ENCODE peak calls at places on chromosome X, in six cellular contexts. T is prostate gland, C is Peyer's patch, L is A549, O is right lobe of liver, Q is ovary. S is an unnamed sample.

GRCh38 chrX:151985531-151985930 is 11.1 kb upstream of the GABRE start:
- DNase-seq in T (no peak), C (no peak), L (no peak), O (no peak), Q (no peak), S (no peak)

GRCh38 chrX:135740683-135741149 is 27.3 kb downstream of the CT45A3 start:
- DNase-seq in T (no peak), C (no peak), L (peak; percentile 44), O (peak; percentile 26), Q (no peak), S (no peak)

GRCh38 chrX:32421266-32421665 is 790.1 kb downstream of the DMD start:
- DNase-seq in T (no peak), C (no peak), L (no peak), O (no peak), Q (no peak), S (no peak)

GRCh38 chrX:149984411-149984810 is 46.1 kb upstream of the EOLA2 start:
- DNase-seq in T (no peak), C (no peak), L (no peak), O (no peak), Q (no peak), S (no peak)

GRCh38 chrX:112947981-112948380 is 107.3 kb upstream of the AMOT start:
- DNase-seq in T (no peak), C (no peak), L (no peak), O (no peak), Q (no peak), S (no peak)

GRCh38 chrX:69109706-69110635 is 55.3 kb downstream of the PJA1 start:
- DNase-seq in T (peak; percentile 46), C (no peak), L (peak; percentile 84), O (no peak), Q (no peak), S (no peak)

GRCh38 chrX:41518127-41518840 is 71.1 kb downstream of the NYX start:
- DNase-seq in T (no peak), C (no peak), L (no peak), O (no peak), Q (no peak), S (no peak)

GRCh38 chrX:151753313-151754041 is 18.9 kb downstream of the CNGA2 start:
- DNase-seq in T (peak; percentile 40), C (no peak), L (peak; percentile 63), O (peak; percentile 71), Q (peak; percentile 52), S (peak; percentile 4)

GRCh38 chrX:135632353-135632752 is 81.1 kb upstream of the CT45A1 start:
- DNase-seq in T (no peak), C (no peak), L (no peak), O (no peak), Q (no peak), S (no peak)

GRCh38 chrX:155880586-155881157 is 473 bp upstream of the VAMP7 start:
- DNase-seq in T (no peak), C (no peak), L (no peak), O (no peak), Q (no peak), S (no peak)

GRCh38 chrX:49163555-49164419 is 1.2 kb downstream of the MAGIX start:
- DNase-seq in T (peak; percentile 71), C (peak; percentile 75), L (peak; percentile 91), O (peak; percentile 89), Q (peak; percentile 91), S (peak; percentile 76)
- H3K4me3 ChIP-seq in T (peak overlapping the region; percentile 22), C (peak overlapping the region; percentile 57), L (peak overlapping the region; percentile 48), O (peak overlapping the region; percentile 23), Q (peak overlapping the region; percentile 40), S (peak overlapping the region; percentile 37)

GRCh38 chrX:12953420-12953819 is 21.5 kb upstream of the TMSB4X start:
- DNase-seq in T (no peak), C (no peak), L (no peak), O (no peak), Q (no peak), S (no peak)
- H3K4me1 ChIP-seq in T (no peaks in the 10 kb centered on the region), C (no peaks in the 10 kb centered on the region), L (peaks cover 31% of the 10 kb centered on the region), O (peaks cover 10% of the 10 kb centered on the region), Q (peaks cover 3% of the 10 kb centered on the region), S (peaks cover 3% of the 10 kb centered on the region)

DNA sequence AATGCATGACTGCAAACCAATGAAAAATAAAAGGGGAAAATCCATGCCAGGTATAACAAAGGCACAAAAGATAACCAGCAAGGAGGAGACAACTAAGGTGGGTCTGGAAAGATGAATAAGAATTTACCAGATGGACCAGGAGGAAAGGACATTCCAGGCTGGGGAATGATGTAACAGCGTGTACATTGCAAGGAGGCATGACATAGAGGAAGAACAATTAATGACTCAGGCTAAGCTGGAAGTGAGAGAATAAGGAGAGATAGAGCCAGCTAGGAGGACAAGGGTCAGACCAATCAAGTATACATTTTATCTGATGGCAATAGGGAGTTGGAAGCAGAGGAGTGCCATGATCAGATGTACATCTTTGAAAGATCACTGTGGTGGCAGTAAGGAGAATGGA is 57.0 kb downstream of the MTMR8 start:
- DNase-seq in T (no peak), C (no peak), L (no peak), O (no peak), Q (no peak), S (no peak)
- TF ChIP-seq POLR2A in T (no peak), C (no peak), L (no peak), O (no peak), Q (no peak), S (no peak)

GRCh38 chrX:107777536-107777832 is at the start of gene NCBP2L:
- DNase-seq in T (no peak), C (no peak), L (no peak), O (no peak), Q (no peak), S (no peak)
- H3K4me3 ChIP-seq in T (peak within 1 kb of the TSS; percentile 38), C (peak within 1 kb of the TSS; percentile 58), L (peak within 1 kb of the TSS; percentile 56), O (peak within 1 kb of the TSS; percentile 4), Q (peak within 1 kb of the TSS; percentile 59), S (peak within 1 kb of the TSS; percentile 74)

GRCh38 chrX:34437586-34437985 is 219.5 kb downstream of the TMEM47 start:
- DNase-seq in T (no peak), C (no peak), L (no peak), O (no peak), Q (peak; percentile 68), S (peak; percentile 51)
- H3K4me1 ChIP-seq in T (no peaks in the 10 kb centered on the region), C (no peaks in the 10 kb centered on the region), L (no peaks in the 10 kb centered on the region), O (no peaks in the 10 kb centered on the region), Q (no peaks in the 10 kb centered on the region), S (no peaks in the 10 kb centered on the region)

DNA sequence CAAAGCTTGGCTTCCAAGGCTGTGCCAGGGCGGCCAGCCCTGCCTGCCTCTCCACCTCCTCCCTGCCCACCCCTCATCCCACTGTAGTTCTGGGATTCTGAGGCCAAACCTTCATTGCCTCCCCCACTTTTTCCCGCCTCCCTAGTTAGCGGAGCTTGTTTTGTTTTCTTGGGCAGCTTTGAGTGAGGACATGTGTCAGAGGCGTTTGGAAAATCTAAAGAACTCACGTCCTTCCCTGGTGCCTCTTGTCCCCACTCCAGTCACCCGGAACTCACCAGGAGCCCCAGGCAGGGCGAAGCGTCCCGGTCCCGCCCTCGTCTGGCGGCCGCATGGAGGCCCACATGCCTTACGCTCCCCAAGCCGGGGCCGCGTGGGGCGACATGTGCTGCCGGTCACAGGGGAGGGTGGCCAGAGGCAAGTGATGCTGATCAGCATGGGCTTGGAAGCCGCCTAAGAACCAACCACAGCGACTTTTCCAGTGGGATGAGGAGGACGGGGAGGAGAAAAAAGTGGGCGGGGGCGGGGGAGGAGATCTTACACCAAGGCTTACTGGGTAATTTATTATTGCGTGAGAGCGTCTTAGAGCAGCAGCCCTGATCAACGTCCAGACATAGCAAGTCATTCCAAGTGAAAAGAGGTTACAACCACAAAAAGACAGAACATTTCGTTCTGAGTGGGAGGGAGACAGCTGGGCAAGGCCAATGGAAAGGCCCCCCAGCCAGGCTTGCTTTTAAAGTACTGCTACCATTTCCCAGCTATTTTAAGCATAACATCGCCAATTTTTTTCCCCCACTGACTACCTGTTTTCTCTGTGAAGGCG is 48.5 kb downstream of the PRPS1 start:
- DNase-seq in T (peak; percentile 77), C (peak; percentile 62), L (peak; percentile 88), O (peak; percentile 71), Q (peak; percentile 81), S (peak; percentile 87)
- TF ChIP-seq POLR2A in T (peak; percentile 42), C (peak; percentile 70), L (peak; percentile 34), O (peak; percentile 40), Q (peak; percentile 67), S (peak; percentile 82)

GRCh38 chrX:36957425-36958328 is 50.5 kb upstream of the FAM47C start:
- DNase-seq in T (peak; percentile 7), C (no peak), L (peak; percentile 25), O (peak; percentile 74), Q (no peak), S (no peak)
- H3K4me3 ChIP-seq in T (peak overlapping the region; percentile 30), C (no peak overlapping the region), L (peak overlapping the region; percentile 53), O (peak overlapping the region; percentile 40), Q (no peak overlapping the region), S (no peak overlapping the region)

GRCh38 chrX:100647095-100647494 is 3.1 kb downstream of the SRPX2 start:
- DNase-seq in T (no peak), C (no peak), L (no peak), O (no peak), Q (no peak), S (peak; percentile 21)

GRCh38 chrX:100649550-100650356 is 5.8 kb downstream of the SRPX2 start:
- DNase-seq in T (no peak), C (no peak), L (peak; percentile 41), O (peak; percentile 77), Q (peak; percentile 70), S (peak; percentile 71)

GRCh38 chrX:100647739-100648138 is 3.7 kb downstream of the SRPX2 start:
- DNase-seq in T (no peak), C (no peak), L (no peak), O (no peak), Q (no peak), S (no peak)

GRCh38 chrX:100650841-100651240 is 6.8 kb downstream of the SRPX2 start:
- DNase-seq in T (no peak), C (no peak), L (no peak), O (no peak), Q (no peak), S (no peak)

DNA sequence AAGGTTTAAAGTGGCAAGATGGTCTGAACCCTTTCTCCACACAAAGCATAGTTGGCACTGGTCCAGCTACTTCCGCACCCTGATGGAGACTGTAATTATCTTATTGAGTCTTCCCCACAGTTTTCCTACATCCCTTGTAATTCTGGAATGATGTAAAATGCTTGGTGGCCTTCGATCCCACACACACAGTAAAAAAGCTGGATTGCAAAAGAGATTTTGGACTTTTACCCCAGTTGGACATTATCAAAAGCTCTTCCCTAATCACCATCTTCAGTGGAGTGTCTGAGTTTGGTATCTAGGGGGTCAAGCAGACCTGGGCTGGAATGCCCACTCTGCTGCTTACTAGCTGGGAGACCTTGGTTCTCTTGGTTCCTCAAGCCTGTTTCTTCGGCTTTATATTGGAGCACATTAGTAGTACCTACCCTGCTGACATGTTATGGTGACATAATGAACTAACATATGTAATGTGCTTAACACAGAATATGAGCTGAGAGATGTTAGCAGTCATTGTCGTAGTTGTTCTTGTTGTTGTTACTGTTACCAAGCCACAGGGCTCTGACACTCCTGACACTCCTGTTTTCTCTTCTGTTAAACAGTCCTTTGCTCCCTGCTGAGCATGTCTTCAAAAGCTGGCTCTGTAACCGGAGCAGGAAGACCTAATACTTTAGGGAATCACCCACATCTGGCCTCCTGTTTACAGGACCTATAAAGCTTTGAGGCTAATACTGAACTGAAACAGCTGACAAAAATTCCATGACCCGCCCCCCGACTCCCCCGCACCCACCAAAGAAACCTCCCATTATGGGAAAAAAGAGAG is 4.8 kb downstream of the SRPX2 start:
- DNase-seq in T (no peak), C (no peak), L (peak; percentile 14), O (no peak), Q (peak; percentile 60), S (peak; percentile 2)
- H3K4me1 ChIP-seq in T (no peaks in the 10 kb centered on the region), C (no peaks in the 10 kb centered on the region), L (peaks cover 52% of the 10 kb centered on the region), O (peaks cover 34% of the 10 kb centered on the region), Q (peaks cover 11% of the 10 kb centered on the region), S (no peaks in the 10 kb centered on the region)

S was measured in gastrocnemius medialis.